ENCODE peak calls at places on chromosomes 12 and 14, in ten cellular contexts. A is omental fat pad, Y is endothelial cell of umbilical vein, B is lower lobe of right lung, G is fibroblast of mammary gland, D is gastrocnemius medialis, J is tibial artery, U is psoas muscle, C is adrenal gland, I is neural crest cell. F is an unnamed sample.

GRCh38 chr12:16019131-16019530 is 108.0 kb downstream of the DERA start:
- DNase-seq in A (no peak), Y (no peak), B (no peak), G (no peak), D (no peak), J (no peak), U (no peak), C (no peak), I (no peak), F (no peak)

GRCh38 chr14:44961151-44961729 is 507 bp downstream of the KLHL28 start:
- DNase-seq in A (no peak), Y (peak), B (peak), G (peak), D (peak), J (peak), U (peak), C (peak), I (peak), F (peak)

GRCh38 chr12:81440001-81440400 is 319.1 kb downstream of the PPFIA2 start:
- DNase-seq in A (no peak), Y (no peak), B (no peak), G (no peak), D (no peak), J (no peak), U (no peak), C (no peak), I (no peak), F (no peak)

GRCh38 chr14:20428010-20428365 is 8.0 kb downstream of the KLHL33 start:
- DNase-seq in A (no peak), Y (no peak), B (no peak), G (no peak), D (no peak), J (no peak), U (no peak), C (no peak), I (no peak), F (no peak)

GRCh38 chr12:57476162-57476992 is 3.3 kb downstream of the ARHGAP9 start:
- DNase-seq in A (no peak), Y (no peak), B (peak), G (no peak), D (no peak), J (no peak), U (no peak), C (no peak), I (no peak), F (no peak)

GRCh38 chr12:114920828-114921579 is 237.0 kb upstream of the TBX3 start:
- DNase-seq in A (no peak), Y (no peak), B (no peak), G (peak), D (no peak), J (no peak), U (no peak), C (no peak), I (no peak), F (no peak)

GRCh38 chr12:12210983-12211382 is 55.9 kb downstream of the LRP6 start:
- DNase-seq in A (no peak), Y (no peak), B (no peak), G (no peak), D (no peak), J (no peak), U (no peak), C (no peak), I (no peak), F (no peak)

GRCh38 chr14:28344381-28344780 is 422.2 kb upstream of the FOXG1 start:
- DNase-seq in A (no peak), Y (peak), B (no peak), G (peak), D (no peak), J (no peak), U (no peak), C (no peak), I (no peak), F (no peak)

GRCh38 chr12:29702972-29703371 is 80.8 kb downstream of the TMTC1 start:
- DNase-seq in A (no peak), Y (no peak), B (no peak), G (no peak), D (no peak), J (no peak), U (no peak), C (no peak), I (no peak), F (no peak)

GRCh38 chr14:21185506-21185905 is 29.6 kb upstream of the OR5AU1 start:
- DNase-seq in A (no peak), Y (no peak), B (no peak), G (no peak), D (no peak), J (no peak), U (no peak), C (peak), I (no peak), F (no peak)

GRCh38 chr12:4011597-4011996 is 138.4 kb upstream of the PARP11 start:
- DNase-seq in A (no peak), Y (no peak), B (peak), G (no peak), D (no peak), J (no peak), U (no peak), C (no peak), I (no peak), F (no peak)

GRCh38 chr12:106847861-106848260 is 73.4 kb downstream of the RIC8B start:
- DNase-seq in A (no peak), Y (no peak), B (no peak), G (no peak), D (no peak), J (no peak), U (no peak), C (no peak), I (no peak), F (no peak)

GRCh38 chr12:63382930-63383329 is 231.9 kb upstream of the AVPR1A start:
- DNase-seq in A (no peak), Y (no peak), B (no peak), G (no peak), D (no peak), J (no peak), U (no peak), C (no peak), I (no peak), F (no peak)

GRCh38 chr14:77000340-77001235 is 27.9 kb downstream of the IRF2BPL start:
- DNase-seq in A (no peak), Y (peak), B (no peak), G (peak), D (peak), J (peak), U (peak), C (no peak), I (no peak), F (no peak)

GRCh38 chr12:93197067-93197593 is 180.6 kb upstream of the NUDT4 start:
- DNase-seq in A (no peak), Y (no peak), B (no peak), G (peak), D (no peak), J (no peak), U (no peak), C (no peak), I (no peak), F (no peak)

GRCh38 chr12:108714866-108715265 is 16.5 kb downstream of the CORO1C start:
- DNase-seq in A (no peak), Y (no peak), B (no peak), G (no peak), D (no peak), J (no peak), U (no peak), C (no peak), I (no peak), F (no peak)

GRCh38 chr12:98399532-98399931 is 115.9 kb upstream of the TMPO start:
- DNase-seq in A (no peak), Y (peak), B (no peak), G (peak), D (no peak), J (no peak), U (no peak), C (no peak), I (no peak), F (no peak)

GRCh38 chr12:50314629-50315312 is 31.5 kb upstream of the LIMA1 start:
- DNase-seq in A (no peak), Y (peak), B (no peak), G (peak), D (no peak), J (no peak), U (no peak), C (no peak), I (peak), F (no peak)

GRCh38 chr12:103333676-103334075 is 162.1 kb downstream of the C12orf42 start:
- DNase-seq in A (no peak), Y (no peak), B (no peak), G (no peak), D (no peak), J (no peak), U (no peak), C (no peak), I (no peak), F (no peak)

GRCh38 chr12:50282581-50283229 is 615 bp downstream of the LIMA1 start:
- DNase-seq in A (no peak), Y (peak), B (no peak), G (peak), D (no peak), J (peak), U (no peak), C (peak), I (no peak), F (no peak)

GRCh38 chr12:131390408-131391100 is 320.3 kb upstream of the SFSWAP start:
- DNase-seq in A (no peak), Y (no peak), B (no peak), G (no peak), D (no peak), J (no peak), U (no peak), C (peak), I (peak), F (no peak)
- TF ChIP-seq CTCF in A (no peak), Y (no peak), B (no peak), G (no peak), D (no peak), J (no peak), U (no peak), C (no peak), I (no peak), F (no peak)

GRCh38 chr14:54381821-54382220 is 15.0 kb upstream of the CDKN3 start:
- DNase-seq in A (no peak), Y (no peak), B (no peak), G (no peak), D (no peak), J (no peak), U (no peak), C (no peak), I (no peak), F (no peak)

GRCh38 chr14:54374117-54374884 is 22.5 kb upstream of the CDKN3 start:
- DNase-seq in A (no peak), Y (no peak), B (no peak), G (peak), D (no peak), J (no peak), U (no peak), C (peak), I (no peak), F (no peak)

GRCh38 chr14:54377501-54377900 is 19.3 kb upstream of the CDKN3 start:
- DNase-seq in A (no peak), Y (no peak), B (no peak), G (no peak), D (no peak), J (no peak), U (no peak), C (no peak), I (no peak), F (no peak)
- TF ChIP-seq CTCF in A (no peak), Y (no peak), B (no peak), G (no peak), D (no peak), J (no peak), U (no peak), C (no peak), I (no peak), F (no peak)

GRCh38 chr12:7667025-7667575 is 1.4 kb upstream of the APOBEC1 start:
- DNase-seq in A (no peak), Y (no peak), B (no peak), G (peak), D (no peak), J (no peak), U (no peak), C (no peak), I (no peak), F (no peak)
- TF ChIP-seq CTCF in A (no peak), Y (no peak), B (no peak), G (peak), D (no peak), J (no peak), U (no peak), C (no peak), I (peak), F (no peak)

DNA sequence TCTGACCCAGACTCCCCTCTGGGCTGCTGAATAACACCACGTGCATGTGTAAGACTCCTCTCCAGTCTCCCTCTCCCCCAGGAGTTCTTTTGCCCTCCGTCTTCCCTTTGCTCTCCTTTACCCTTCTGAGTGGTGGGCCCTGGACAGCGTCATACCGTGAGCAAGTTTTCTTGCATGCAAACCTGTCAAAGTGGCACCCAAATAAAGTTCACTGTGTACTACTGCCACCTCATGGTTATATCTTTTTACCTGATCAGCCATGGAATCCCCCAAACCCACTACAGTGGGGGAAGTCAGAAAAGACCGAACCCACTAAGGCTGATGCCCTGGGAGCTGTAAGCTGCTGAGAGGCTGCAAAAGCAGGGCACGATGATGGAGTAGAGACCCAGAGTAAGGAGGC is 131.1 kb upstream of the VRK1 start:
- DNase-seq in A (no peak), Y (no peak), B (no peak), G (no peak), D (no peak), J (no peak), U (no peak), C (no peak), I (no peak), F (no peak)
- TF ChIP-seq CTCF in A (no peak), Y (no peak), B (no peak), G (no peak), D (no peak), J (no peak), U (no peak), C (no peak), I (no peak), F (no peak)

GRCh38 chr12:31962076-31962475 is 2.9 kb downstream of the RESF1 start:
- DNase-seq in A (no peak), Y (no peak), B (no peak), G (no peak), D (no peak), J (no peak), U (no peak), C (no peak), I (no peak), F (no peak)

GRCh38 chr12:31959051-31959700 is at the start of gene RESF1:
- DNase-seq in A (peak), Y (peak), B (peak), G (peak), D (peak), J (peak), U (peak), C (peak), I (peak), F (peak)

GRCh38 chr12:31961137-31961536 is 1.9 kb downstream of the RESF1 start:
- DNase-seq in A (no peak), Y (peak), B (no peak), G (no peak), D (no peak), J (no peak), U (no peak), C (no peak), I (no peak), F (no peak)

GRCh38 chr12:31958601-31959000 is 614 bp upstream of the RESF1 start:
- DNase-seq in A (no peak), Y (no peak), B (no peak), G (no peak), D (no peak), J (no peak), U (no peak), C (no peak), I (no peak), F (no peak)

GRCh38 chr12:31959701-31960391 is 631 bp downstream of the RESF1 start:
- DNase-seq in A (peak), Y (peak), B (peak), G (peak), D (peak), J (peak), U (peak), C (peak), I (peak), F (peak)
- TF ChIP-seq CTCF in A (no peak), Y (no peak), B (no peak), G (no peak), D (no peak), J (no peak), U (no peak), C (no peak), I (peak), F (no peak)

DNA sequence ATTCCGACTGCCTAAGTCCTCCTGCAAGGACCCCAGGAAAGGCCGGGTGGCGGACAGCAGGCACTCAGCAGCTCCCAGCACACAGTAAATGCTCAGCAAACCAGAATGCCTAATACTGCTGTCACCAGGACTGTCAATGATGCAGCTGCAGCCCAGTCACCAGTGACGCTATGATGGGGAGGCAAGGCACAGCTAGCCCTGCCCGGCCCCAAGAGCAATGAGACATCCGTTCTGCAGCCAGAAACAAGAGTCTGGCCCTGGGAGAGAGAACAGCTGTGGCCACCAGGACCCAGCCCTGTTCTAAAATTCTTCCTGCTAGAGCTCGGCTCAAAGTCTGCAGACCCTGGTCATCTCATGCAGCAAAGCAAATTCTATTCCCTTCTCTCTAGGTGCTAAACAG is 69.8 kb downstream of the NCOR2 start:
- DNase-seq in A (no peak), Y (no peak), B (no peak), G (peak), D (peak), J (peak), U (peak), C (peak), I (no peak), F (no peak)
- TF ChIP-seq CTCF in A (no peak), Y (no peak), B (no peak), G (no peak), D (no peak), J (no peak), U (no peak), C (no peak), I (no peak), F (no peak)